ENCODE peak calls at places on chromosomes 4 and X, in four cellular contexts. One of them, this sample, is unnamed.

GRCh38 chr4:84126061-84126787 is 372.9 kb downstream of the NKX6-1 start:
- DNase-seq in fibroblast of lung: no peak
- DNase-seq in dorsolateral prefrontal cortex: no peak
- DNase-seq in ovary: no peak
- DNase-seq in this sample: no peak

GRCh38 chrX:129694805-129695204 is 40.0 kb upstream of the APLN start:
- DNase-seq in fibroblast of lung: no peak
- DNase-seq in dorsolateral prefrontal cortex: no peak
- DNase-seq in ovary: no peak
- DNase-seq in this sample: no peak

GRCh38 chr4:127759893-127760292 is 22.2 kb upstream of the HSPA4L start:
- DNase-seq in fibroblast of lung: no peak
- DNase-seq in dorsolateral prefrontal cortex: no peak
- DNase-seq in ovary: no peak
- DNase-seq in this sample: no peak

GRCh38 chr4:69858683-69859082 is 1.3 kb downstream of the SULT1E1 start:
- DNase-seq in fibroblast of lung: peak
- DNase-seq in dorsolateral prefrontal cortex: no peak
- DNase-seq in ovary: no peak
- DNase-seq in this sample: no peak

GRCh38 chr4:181958435-181958834 is 284.8 kb upstream of the TENM3 start:
- DNase-seq in fibroblast of lung: no peak
- DNase-seq in dorsolateral prefrontal cortex: no peak
- DNase-seq in ovary: no peak
- DNase-seq in this sample: no peak

GRCh38 chrX:38999099-38999498 is 197.8 kb downstream of the MID1IP1 start:
- DNase-seq in fibroblast of lung: no peak
- DNase-seq in dorsolateral prefrontal cortex: no peak
- DNase-seq in ovary: no peak
- DNase-seq in this sample: no peak

GRCh38 chrX:45762699-45763647 is 562.3 kb upstream of the DIPK2B start:
- DNase-seq in fibroblast of lung: no peak
- DNase-seq in dorsolateral prefrontal cortex: no peak
- DNase-seq in ovary: no peak
- DNase-seq in this sample: no peak

GRCh38 chrX:57677132-57677858 is 2.8 kb downstream of the NLRP2B start:
- DNase-seq in fibroblast of lung: no peak
- DNase-seq in dorsolateral prefrontal cortex: no peak
- DNase-seq in ovary: no peak
- DNase-seq in this sample: no peak

GRCh38 chrX:53257670-53258423 is 23.5 kb downstream of the IQSEC2 start:
- DNase-seq in fibroblast of lung: no peak
- DNase-seq in dorsolateral prefrontal cortex: no peak
- DNase-seq in ovary: no peak
- DNase-seq in this sample: no peak

GRCh38 chr4:102675142-102675541 is 85.6 kb downstream of the MANBA start:
- DNase-seq in fibroblast of lung: no peak
- DNase-seq in dorsolateral prefrontal cortex: no peak
- DNase-seq in ovary: no peak
- DNase-seq in this sample: no peak

GRCh38 chr4:24850669-24851068 is 55.3 kb downstream of the SOD3 start:
- DNase-seq in fibroblast of lung: peak
- DNase-seq in dorsolateral prefrontal cortex: no peak
- DNase-seq in ovary: no peak
- DNase-seq in this sample: no peak

GRCh38 chr4:143178923-143179322 is 5.8 kb upstream of the USP38 start:
- DNase-seq in fibroblast of lung: no peak
- DNase-seq in dorsolateral prefrontal cortex: no peak
- DNase-seq in ovary: no peak
- DNase-seq in this sample: no peak

GRCh38 chr4:104491396-104491821 is 3.3 kb downstream of the CXXC4 start:
- DNase-seq in fibroblast of lung: peak
- DNase-seq in dorsolateral prefrontal cortex: peak
- DNase-seq in ovary: peak
- DNase-seq in this sample: no peak

GRCh38 chr4:184902550-184902949 is 76.8 kb upstream of the ACSL1 start:
- DNase-seq in fibroblast of lung: no peak
- DNase-seq in dorsolateral prefrontal cortex: no peak
- DNase-seq in ovary: no peak
- DNase-seq in this sample: no peak

DNA sequence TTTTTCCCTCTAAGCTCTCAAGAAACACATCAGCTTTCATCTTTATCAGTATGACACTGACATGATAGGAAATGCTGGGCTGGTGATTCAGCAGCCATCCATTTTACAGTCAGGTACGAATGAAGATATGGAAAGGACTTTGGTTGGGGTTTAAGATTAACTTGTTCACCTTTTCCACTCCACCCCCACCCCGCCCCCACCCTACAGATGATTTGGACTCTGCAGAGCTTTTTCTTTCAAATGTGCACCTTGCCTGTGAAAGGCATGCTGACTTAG is 132.6 kb downstream of the AKAP4 start:
- DNase-seq in fibroblast of lung: no peak
- DNase-seq in dorsolateral prefrontal cortex: no peak
- DNase-seq in ovary: no peak
- DNase-seq in this sample: no peak
- H3K4me3 ChIP-seq in fibroblast of lung: no peak
- H3K4me3 ChIP-seq in dorsolateral prefrontal cortex: no peak
- H3K4me3 ChIP-seq in ovary: no peak
- H3K4me3 ChIP-seq in this sample: no peak

GRCh38 chrX:133417364-133417763 is 2.1 kb upstream of the GPC4 start:
- DNase-seq in fibroblast of lung: no peak
- DNase-seq in dorsolateral prefrontal cortex: no peak
- DNase-seq in ovary: no peak
- DNase-seq in this sample: no peak
- H3K4me3 ChIP-seq in fibroblast of lung: no peak
- H3K4me3 ChIP-seq in dorsolateral prefrontal cortex: no peak
- H3K4me3 ChIP-seq in ovary: no peak
- H3K4me3 ChIP-seq in this sample: no peak

DNA sequence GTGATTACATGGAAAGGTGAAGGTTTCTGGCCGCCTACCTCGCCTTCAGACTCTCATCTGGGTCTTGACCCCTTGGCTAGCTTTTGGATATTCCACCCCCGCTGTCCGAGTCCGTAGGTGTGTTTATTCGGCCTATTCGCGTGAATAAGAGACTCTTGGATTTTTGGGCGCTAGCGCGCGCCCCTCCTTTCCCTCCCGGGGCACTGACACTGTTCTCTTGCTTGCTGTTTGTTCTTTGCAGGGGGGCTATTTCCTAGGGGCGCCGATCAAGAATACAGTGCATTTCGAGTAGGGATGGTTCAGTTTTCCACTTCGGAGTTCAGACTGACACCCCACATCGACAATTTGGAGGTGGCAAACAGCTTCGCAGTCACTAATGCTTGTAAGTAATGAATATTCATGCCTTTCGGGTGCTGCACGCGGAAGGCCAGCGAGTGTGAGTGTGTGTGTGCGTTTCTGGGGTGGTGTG is 932 bp downstream of the GRIA2 start:
- DNase-seq in fibroblast of lung: no peak
- DNase-seq in dorsolateral prefrontal cortex: peak
- DNase-seq in ovary: no peak
- DNase-seq in this sample: no peak
- H3K4me3 ChIP-seq in fibroblast of lung: no peak
- H3K4me3 ChIP-seq in dorsolateral prefrontal cortex: peak
- H3K4me3 ChIP-seq in ovary: peak
- H3K4me3 ChIP-seq in this sample: no peak

GRCh38 chr4:187541666-187542065 is 453.9 kb upstream of the ZFP42 start:
- DNase-seq in fibroblast of lung: no peak
- DNase-seq in dorsolateral prefrontal cortex: no peak
- DNase-seq in ovary: no peak
- DNase-seq in this sample: no peak
- H3K4me3 ChIP-seq in fibroblast of lung: no peak
- H3K4me3 ChIP-seq in dorsolateral prefrontal cortex: no peak
- H3K4me3 ChIP-seq in ovary: no peak
- H3K4me3 ChIP-seq in this sample: no peak

DNA sequence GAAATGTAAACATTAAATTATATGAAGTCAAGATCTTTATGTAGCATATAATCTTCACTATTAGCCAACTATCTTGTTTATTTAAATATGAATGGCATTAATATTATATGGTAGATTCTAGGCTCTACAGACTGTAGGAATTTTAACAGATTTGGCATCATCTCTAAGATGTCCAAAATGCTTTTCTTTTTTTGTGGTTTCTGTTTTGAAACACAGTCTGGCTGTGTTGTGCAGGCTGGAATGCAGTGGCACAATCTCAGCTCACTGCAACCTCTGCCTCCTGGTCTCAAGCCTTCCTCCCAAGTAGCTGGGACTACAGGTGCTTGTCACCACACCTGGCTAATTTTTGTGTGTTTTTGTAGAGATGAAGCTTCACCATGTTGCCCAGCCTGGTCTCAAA is 76.2 kb downstream of the ELOVL6 start:
- DNase-seq in fibroblast of lung: no peak
- DNase-seq in dorsolateral prefrontal cortex: no peak
- DNase-seq in ovary: no peak
- DNase-seq in this sample: no peak
- H3K4me3 ChIP-seq in fibroblast of lung: no peak
- H3K4me3 ChIP-seq in dorsolateral prefrontal cortex: no peak
- H3K4me3 ChIP-seq in ovary: no peak
- H3K4me3 ChIP-seq in this sample: no peak

GRCh38 chrX:117094149-117094548 is 631.4 kb upstream of the CT83 start:
- DNase-seq in fibroblast of lung: no peak
- DNase-seq in dorsolateral prefrontal cortex: no peak
- DNase-seq in ovary: no peak
- DNase-seq in this sample: no peak

GRCh38 chrX:117092641-117093040 is 629.9 kb upstream of the CT83 start:
- DNase-seq in fibroblast of lung: no peak
- DNase-seq in dorsolateral prefrontal cortex: no peak
- DNase-seq in ovary: no peak
- DNase-seq in this sample: no peak

GRCh38 chrX:117093319-117093718 is 630.5 kb upstream of the CT83 start:
- DNase-seq in fibroblast of lung: no peak
- DNase-seq in dorsolateral prefrontal cortex: no peak
- DNase-seq in ovary: no peak
- DNase-seq in this sample: no peak

GRCh38 chrX:117096528-117096927 is 633.8 kb upstream of the CT83 start:
- DNase-seq in fibroblast of lung: no peak
- DNase-seq in dorsolateral prefrontal cortex: no peak
- DNase-seq in ovary: no peak
- DNase-seq in this sample: no peak

DNA sequence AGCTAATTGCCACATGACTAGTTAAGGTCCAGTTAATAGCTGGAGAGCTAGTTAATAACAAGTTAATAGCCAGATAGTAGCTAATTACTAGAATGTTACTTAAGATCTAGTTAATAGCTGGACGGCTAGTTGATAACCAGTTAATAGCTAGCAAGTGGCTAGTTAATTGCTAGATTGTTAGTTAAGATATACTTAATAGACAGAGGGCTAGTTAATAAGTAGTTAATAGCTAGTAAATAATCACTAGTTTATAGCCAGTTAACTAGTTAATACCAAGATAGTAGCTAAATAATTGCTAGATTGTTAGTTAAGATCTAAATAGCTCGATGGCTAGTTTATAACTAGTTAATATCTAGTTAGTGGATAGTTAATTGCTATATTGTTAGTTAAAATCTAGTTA is 632.6 kb upstream of the CT83 start:
- DNase-seq in fibroblast of lung: no peak
- DNase-seq in dorsolateral prefrontal cortex: no peak
- DNase-seq in ovary: no peak
- DNase-seq in this sample: no peak
- H3K4me3 ChIP-seq in fibroblast of lung: no peak
- H3K4me3 ChIP-seq in dorsolateral prefrontal cortex: no peak
- H3K4me3 ChIP-seq in ovary: no peak
- H3K4me3 ChIP-seq in this sample: no peak

GRCh38 chrX:151975228-151975593 is 735 bp upstream of the GABRE start:
- DNase-seq in fibroblast of lung: no peak
- DNase-seq in dorsolateral prefrontal cortex: no peak
- DNase-seq in ovary: no peak
- DNase-seq in this sample: no peak
- H3K4me3 ChIP-seq in fibroblast of lung: no peak
- H3K4me3 ChIP-seq in dorsolateral prefrontal cortex: no peak
- H3K4me3 ChIP-seq in ovary: no peak
- H3K4me3 ChIP-seq in this sample: no peak

GRCh38 chrX:125742811-125743210 is 423.1 kb downstream of the TEX13C start:
- DNase-seq in fibroblast of lung: no peak
- DNase-seq in dorsolateral prefrontal cortex: no peak
- DNase-seq in ovary: no peak
- DNase-seq in this sample: no peak

GRCh38 chrX:125744914-125745313 is 421.2 kb downstream of the DCAF12L2 start:
- DNase-seq in fibroblast of lung: no peak
- DNase-seq in dorsolateral prefrontal cortex: no peak
- DNase-seq in ovary: no peak
- DNase-seq in this sample: no peak
- H3K4me3 ChIP-seq in fibroblast of lung: no peak
- H3K4me3 ChIP-seq in dorsolateral prefrontal cortex: no peak
- H3K4me3 ChIP-seq in ovary: no peak
- H3K4me3 ChIP-seq in this sample: no peak

GRCh38 chr4:108049406-108049805 is 59.7 kb downstream of the HADH start:
- DNase-seq in fibroblast of lung: no peak
- DNase-seq in dorsolateral prefrontal cortex: no peak
- DNase-seq in ovary: no peak
- DNase-seq in this sample: no peak
- H3K4me3 ChIP-seq in fibroblast of lung: no peak
- H3K4me3 ChIP-seq in dorsolateral prefrontal cortex: no peak
- H3K4me3 ChIP-seq in ovary: no peak
- H3K4me3 ChIP-seq in this sample: no peak

GRCh38 chr4:155529197-155529596 is 137.5 kb upstream of the GUCY1A1 start:
- DNase-seq in fibroblast of lung: peak
- DNase-seq in dorsolateral prefrontal cortex: no peak
- DNase-seq in ovary: no peak
- DNase-seq in this sample: no peak

GRCh38 chr4:155529761-155530160 is 136.9 kb upstream of the GUCY1A1 start:
- DNase-seq in fibroblast of lung: no peak
- DNase-seq in dorsolateral prefrontal cortex: no peak
- DNase-seq in ovary: no peak
- DNase-seq in this sample: no peak

GRCh38 chr4:155523358-155523757 is 143.3 kb upstream of the GUCY1A1 start:
- DNase-seq in fibroblast of lung: no peak
- DNase-seq in dorsolateral prefrontal cortex: no peak
- DNase-seq in ovary: no peak
- DNase-seq in this sample: no peak

GRCh38 chr4:155530290-155530689 is 136.4 kb upstream of the GUCY1A1 start:
- DNase-seq in fibroblast of lung: no peak
- DNase-seq in dorsolateral prefrontal cortex: no peak
- DNase-seq in ovary: no peak
- DNase-seq in this sample: no peak

GRCh38 chr4:155526452-155527169 is 140.0 kb upstream of the GUCY1A1 start:
- DNase-seq in fibroblast of lung: peak
- DNase-seq in dorsolateral prefrontal cortex: no peak
- DNase-seq in ovary: no peak
- DNase-seq in this sample: no peak
- H3K4me3 ChIP-seq in fibroblast of lung: peak
- H3K4me3 ChIP-seq in dorsolateral prefrontal cortex: no peak
- H3K4me3 ChIP-seq in ovary: no peak
- H3K4me3 ChIP-seq in this sample: no peak

This sample was measured in right atrium auricular region.